ENCODE peak calls at places on chromosomes 13 and 19, in six cellular contexts. N is GM10248, H is K562, L is kidney epithelial cell, P is Peyer's patch, O is fibroblast of mammary gland. U is an unnamed sample.
A peak's percentile ranks its signal among the peaks of the same experiment; 100 is the strongest.

GRCh38 chr19:9961103-9961502 is 24.8 kb upstream of the OLFM2 start:
- DNase-seq in L (no peak), H (no peak), P (no peak), O (no peak), N (no peak), U (no peak)

GRCh38 chr19:38691938-38692457 is 44.5 kb downstream of the ACTN4 start:
- DNase-seq in O (peak; percentile 93), N (no peak), H (no peak), L (peak; percentile 84), P (no peak), U (no peak)

GRCh38 chr13:39254606-39255005 is 216.3 kb downstream of the NHLRC3 start:
- DNase-seq in P (no peak), L (no peak), H (no peak), N (no peak), O (no peak), U (no peak)

GRCh38 chr13:48121733-48122132 is 26.8 kb upstream of the MED4 start:
- DNase-seq in L (peak; percentile 28), O (no peak), P (no peak), N (no peak), H (no peak), U (no peak)

GRCh38 chr19:35211545-35212230 is 16.9 kb downstream of the FAM187B start:
- DNase-seq in L (no peak), O (no peak), N (no peak), P (peak; percentile 93), H (no peak), U (no peak)

GRCh38 chr19:2770055-2771013 is 12.7 kb downstream of the SGTA start:
- DNase-seq in P (no peak), O (peak; percentile 62), N (no peak), L (no peak), H (no peak), U (no peak)

GRCh38 chr19:18321729-18322091 is 1.2 kb downstream of the LSM4 start:
- DNase-seq in N (no peak), L (no peak), O (peak; percentile 47), P (no peak), H (no peak), U (peak; percentile 68)

GRCh38 chr13:112734696-112735547 is 45.1 kb downstream of the ATP11A start:
- DNase-seq in O (no peak), H (no peak), L (no peak), N (no peak), P (no peak), U (no peak)

GRCh38 chr13:106534844-106535551 is 464 bp downstream of the EFNB2 start:
- DNase-seq in H (no peak), N (peak; percentile 28), O (peak; percentile 27), P (no peak), L (no peak), U (peak; percentile 18)

GRCh38 chr19:45615795-45616708 is 14.0 kb upstream of the GPR4 start:
- DNase-seq in H (peak; percentile 98), O (peak; percentile 89), N (peak; percentile 90), P (peak; percentile 91), L (peak; percentile 69), U (peak; percentile 96)

GRCh38 chr13:110230661-110231347 is 76.2 kb downstream of the COL4A1 start:
- DNase-seq in L (no peak), O (no peak), P (no peak), N (no peak), H (no peak), U (no peak)

GRCh38 chr19:5913739-5914357 is at the start of gene CAPS:
- DNase-seq in N (no peak), L (peak; percentile 62), H (no peak), P (no peak), O (peak; percentile 55), U (no peak)

GRCh38 chr19:5929646-5930045 is 15.6 kb downstream of the CAPS start:
- DNase-seq in H (no peak), P (no peak), O (no peak), N (no peak), L (no peak), U (no peak)

GRCh38 chr19:6674868-6675305 is 4.9 kb upstream of the TNFSF14 start:
- DNase-seq in P (peak; percentile 91), N (peak; percentile 85), H (peak; percentile 88), O (peak; percentile 57), L (peak; percentile 42), U (peak; percentile 93)

GRCh38 chr13:32261567-32261966 is 53.6 kb downstream of the ZAR1L start:
- DNase-seq in O (peak; percentile 94), L (peak; percentile 14), H (peak; percentile 67), N (no peak), P (peak; percentile 50), U (no peak)

GRCh38 chr19:45469835-45470146 is 2.0 kb downstream of the FOSB start:
- DNase-seq in O (no peak), P (peak; percentile 95), N (peak; percentile 90), L (no peak), H (peak; percentile 95), U (peak; percentile 90)

GRCh38 chr13:30403491-30403890 is 18.8 kb upstream of the UBE2L5 start:
- DNase-seq in H (no peak), P (no peak), L (no peak), O (no peak), N (no peak), U (no peak)

GRCh38 chr13:37657134-37657533 is 58.6 kb upstream of the POSTN start:
- DNase-seq in H (no peak), N (no peak), P (no peak), L (peak; percentile 61), O (peak; percentile 69), U (no peak)

GRCh38 chr13:57877596-57877995 is 246.1 kb downstream of the PCDH17 start:
- DNase-seq in P (no peak), H (no peak), N (no peak), L (no peak), O (no peak), U (no peak)

GRCh38 chr13:28423010-28423409 is 71.9 kb downstream of the FLT1 start:
- DNase-seq in P (peak; percentile 76), L (no peak), O (no peak), N (peak; percentile 49), H (no peak), U (peak; percentile 84)

DNA sequence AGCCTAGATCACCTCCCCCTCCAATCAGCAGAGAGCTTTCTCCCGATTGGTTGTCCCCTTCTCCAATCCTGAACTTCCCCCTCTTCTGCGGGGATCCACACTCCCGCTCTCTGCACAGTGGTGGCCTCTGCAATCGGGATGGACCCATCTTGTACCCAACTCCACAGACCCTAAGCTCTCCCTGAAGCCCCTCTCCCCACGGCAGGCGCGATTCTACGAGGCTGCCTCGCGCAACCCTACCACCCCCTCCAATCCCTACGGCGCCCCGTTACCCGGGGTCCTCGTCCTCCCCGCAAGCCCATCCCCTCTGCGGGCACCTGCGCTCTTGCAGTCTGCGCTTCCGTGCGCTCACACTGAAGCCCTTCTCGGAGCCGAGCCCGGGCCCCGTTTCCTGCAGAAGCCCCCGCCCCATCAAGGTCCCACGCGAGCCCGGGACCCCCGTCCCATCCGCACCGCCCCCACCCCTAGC is 459 bp downstream of the TMEM160 start:
- DNase-seq in O (peak; percentile 94), N (peak; percentile 95), L (peak; percentile 72), P (peak; percentile 87), H (peak; percentile 99), U (peak; percentile 90)
- TF ChIP-seq CTCF in O (no peak), N (no peak), L (no peak), P (no peak), H (no peak), U (no peak)

DNA sequence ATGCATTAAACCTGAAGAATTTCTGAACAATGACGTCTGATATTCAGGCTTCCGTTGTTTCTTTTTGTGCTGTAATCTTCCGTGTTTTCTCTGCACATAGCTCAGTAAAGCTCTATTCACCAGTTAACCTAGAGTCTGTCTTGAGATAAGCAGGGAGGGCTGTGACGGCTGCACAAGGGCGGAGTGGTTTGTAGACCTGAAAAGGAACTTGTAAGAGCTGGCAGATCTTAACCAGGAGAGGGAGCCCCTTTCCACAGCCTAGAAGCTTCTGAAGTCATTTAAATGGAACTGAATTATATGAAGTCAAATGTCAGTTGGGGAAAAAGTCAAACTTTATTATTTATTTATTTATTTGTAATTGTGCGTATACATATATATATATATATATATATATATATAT is 27.5 kb downstream of the DPRX start:
- DNase-seq in O (no peak), P (no peak), H (peak; percentile 61), N (no peak), L (no peak), U (no peak)
- TF ChIP-seq CTCF in O (no peak), P (no peak), H (peak; percentile 68), N (no peak), L (no peak), U (no peak)

GRCh38 chr19:14197882-14198281 is 8.1 kb downstream of the ADGRL1 start:
- DNase-seq in O (no peak), N (no peak), H (no peak), P (no peak), L (no peak), U (no peak)

GRCh38 chr19:14203258-14203657 is 2.7 kb downstream of the ADGRL1 start:
- DNase-seq in H (no peak), N (no peak), P (no peak), O (no peak), L (no peak), U (no peak)

GRCh38 chr19:14198384-14199376 is 7.3 kb downstream of the ADGRL1 start:
- DNase-seq in P (no peak), L (no peak), O (no peak), H (no peak), N (no peak), U (no peak)
- TF ChIP-seq CTCF in P (no peak), L (peak; percentile 13), O (no peak), H (peak; percentile 34), N (peak; percentile 17), U (no peak)

GRCh38 chr19:1214862-1215731 is 9.5 kb downstream of the STK11 start:
- DNase-seq in O (no peak), L (no peak), H (no peak), P (no peak), N (no peak), U (no peak)
- TF ChIP-seq CTCF in O (no peak), L (no peak), H (no peak), P (no peak), N (no peak), U (no peak)

U was measured in GM12865.